ENCODE peak calls at places on chromosomes 3 and 15, in six cellular contexts. One of them, this sample, is unnamed.

GRCh38 chr15:85826756-85827515 is 32.2 kb upstream of the KLHL25 start:
- DNase-seq in left ventricle myocardium inferior: no peak
- DNase-seq in ovary: no peak
- DNase-seq in osteoblast: no peak
- DNase-seq in GM03348: no peak
- DNase-seq in mammary epithelial cell: peak
- DNase-seq in this sample: peak

GRCh38 chr3:61910732-61911131 is 349.4 kb downstream of the PTPRG start:
- DNase-seq in left ventricle myocardium inferior: no peak
- DNase-seq in ovary: no peak
- DNase-seq in osteoblast: no peak
- DNase-seq in GM03348: no peak
- DNase-seq in mammary epithelial cell: no peak
- DNase-seq in this sample: no peak

GRCh38 chr15:66647358-66647757 is 54.7 kb upstream of the SMAD6 start:
- DNase-seq in left ventricle myocardium inferior: peak
- DNase-seq in ovary: peak
- DNase-seq in osteoblast: no peak
- DNase-seq in GM03348: no peak
- DNase-seq in mammary epithelial cell: peak
- DNase-seq in this sample: no peak

GRCh38 chr15:22979069-22979698 is 984 bp downstream of the CYFIP1 start:
- DNase-seq in left ventricle myocardium inferior: peak
- DNase-seq in ovary: peak
- DNase-seq in osteoblast: peak
- DNase-seq in GM03348: peak
- DNase-seq in mammary epithelial cell: peak
- DNase-seq in this sample: peak

GRCh38 chr15:76127880-76128279 is 68.1 kb downstream of the TMEM266 start:
- DNase-seq in left ventricle myocardium inferior: no peak
- DNase-seq in ovary: no peak
- DNase-seq in osteoblast: no peak
- DNase-seq in GM03348: no peak
- DNase-seq in mammary epithelial cell: no peak
- DNase-seq in this sample: no peak

GRCh38 chr3:126124896-126125295 is 41.0 kb upstream of the SLC41A3 start:
- DNase-seq in left ventricle myocardium inferior: peak
- DNase-seq in ovary: no peak
- DNase-seq in osteoblast: no peak
- DNase-seq in GM03348: no peak
- DNase-seq in mammary epithelial cell: no peak
- DNase-seq in this sample: no peak

GRCh38 chr3:143529018-143529478 is 319.2 kb downstream of the SLC9A9 start:
- DNase-seq in left ventricle myocardium inferior: no peak
- DNase-seq in ovary: no peak
- DNase-seq in osteoblast: no peak
- DNase-seq in GM03348: peak
- DNase-seq in mammary epithelial cell: no peak
- DNase-seq in this sample: peak

GRCh38 chr15:66907826-66908502 is 157.4 kb upstream of the SMAD3 start:
- DNase-seq in left ventricle myocardium inferior: peak
- DNase-seq in ovary: no peak
- DNase-seq in osteoblast: no peak
- DNase-seq in GM03348: peak
- DNase-seq in mammary epithelial cell: no peak
- DNase-seq in this sample: peak

GRCh38 chr15:67660874-67661606 is 118.5 kb downstream of the MAP2K5 start:
- DNase-seq in left ventricle myocardium inferior: no peak
- DNase-seq in ovary: no peak
- DNase-seq in osteoblast: no peak
- DNase-seq in GM03348: no peak
- DNase-seq in mammary epithelial cell: no peak
- DNase-seq in this sample: no peak

GRCh38 chr3:128567141-128567540 is 74.1 kb upstream of the GATA2 start:
- DNase-seq in left ventricle myocardium inferior: no peak
- DNase-seq in ovary: no peak
- DNase-seq in osteoblast: no peak
- DNase-seq in GM03348: no peak
- DNase-seq in mammary epithelial cell: no peak
- DNase-seq in this sample: no peak

GRCh38 chr3:155778441-155778840 is 27.6 kb downstream of the C3orf33 start:
- DNase-seq in left ventricle myocardium inferior: no peak
- DNase-seq in ovary: no peak
- DNase-seq in osteoblast: peak
- DNase-seq in GM03348: peak
- DNase-seq in mammary epithelial cell: no peak
- DNase-seq in this sample: no peak

GRCh38 chr3:89488800-89489580 is 381.6 kb downstream of the EPHA3 start:
- DNase-seq in left ventricle myocardium inferior: no peak
- DNase-seq in ovary: no peak
- DNase-seq in osteoblast: no peak
- DNase-seq in GM03348: no peak
- DNase-seq in mammary epithelial cell: no peak
- DNase-seq in this sample: peak

GRCh38 chr3:54053201-54053600 is 69.2 kb upstream of the CACNA2D3 start:
- DNase-seq in left ventricle myocardium inferior: no peak
- DNase-seq in ovary: no peak
- DNase-seq in osteoblast: no peak
- DNase-seq in GM03348: no peak
- DNase-seq in mammary epithelial cell: no peak
- DNase-seq in this sample: no peak

GRCh38 chr3:87771338-87772059 is 287.3 kb downstream of the CGGBP1 start:
- DNase-seq in left ventricle myocardium inferior: no peak
- DNase-seq in ovary: no peak
- DNase-seq in osteoblast: no peak
- DNase-seq in GM03348: peak
- DNase-seq in mammary epithelial cell: peak
- DNase-seq in this sample: peak

GRCh38 chr3:45564172-45564571 is 30.4 kb upstream of the LIMD1 start:
- DNase-seq in left ventricle myocardium inferior: no peak
- DNase-seq in ovary: no peak
- DNase-seq in osteoblast: no peak
- DNase-seq in GM03348: no peak
- DNase-seq in mammary epithelial cell: no peak
- DNase-seq in this sample: no peak

GRCh38 chr3:181009225-181009624 is 19.7 kb upstream of the DNAJC19 start:
- DNase-seq in left ventricle myocardium inferior: no peak
- DNase-seq in ovary: no peak
- DNase-seq in osteoblast: no peak
- DNase-seq in GM03348: no peak
- DNase-seq in mammary epithelial cell: no peak
- DNase-seq in this sample: no peak

This sample was measured in GM23248.